ENCODE peak calls at places on chromosomes 13 and 19, in eight cellular contexts. One of them, this sample, is unnamed.

GRCh38 chr13:97720881-97721280 is 232.6 kb upstream of the IPO5 start:
- ATAC-seq in HepG2: no peak
- ATAC-seq in GM23338: no peak
- ATAC-seq in HCT116: no peak
- ATAC-seq in Panc1: no peak
- ATAC-seq in K562: no peak
- ATAC-seq in upper lobe of left lung: no peak
- ATAC-seq in GM12878: no peak
- ATAC-seq in this sample: no peak

GRCh38 chr13:39148513-39148961 is 110.3 kb downstream of the NHLRC3 start:
- ATAC-seq in GM12878: peak; percentile 83
- ATAC-seq in Panc1: no peak
- ATAC-seq in K562: no peak
- ATAC-seq in HCT116: no peak
- ATAC-seq in upper lobe of left lung: peak; percentile 82
- ATAC-seq in GM23338: no peak
- ATAC-seq in HepG2: no peak
- ATAC-seq in this sample: peak; percentile 80

GRCh38 chr19:12834976-12835757 is 788 bp upstream of the RTBDN start:
- ATAC-seq in upper lobe of left lung: peak; percentile 23
- ATAC-seq in GM12878: peak; percentile 26
- ATAC-seq in HCT116: peak; percentile 37
- ATAC-seq in GM23338: peak; percentile 17
- ATAC-seq in HepG2: peak; percentile 24
- ATAC-seq in Panc1: peak; percentile 36
- ATAC-seq in K562: peak; percentile 57
- ATAC-seq in this sample: no peak

GRCh38 chr19:11268783-11269267 is 6.5 kb upstream of the DOCK6 start:
- ATAC-seq in Panc1: peak; percentile 32
- ATAC-seq in GM23338: no peak
- ATAC-seq in GM12878: no peak
- ATAC-seq in HepG2: no peak
- ATAC-seq in upper lobe of left lung: peak; percentile 53
- ATAC-seq in HCT116: no peak
- ATAC-seq in K562: peak; percentile 77
- ATAC-seq in this sample: peak; percentile 88

GRCh38 chr19:51461723-51462161 is 3.5 kb upstream of the SIGLEC8 start:
- ATAC-seq in GM12878: peak; percentile 29
- ATAC-seq in HCT116: no peak
- ATAC-seq in Panc1: no peak
- ATAC-seq in HepG2: peak; percentile 34
- ATAC-seq in GM23338: no peak
- ATAC-seq in upper lobe of left lung: peak; percentile 57
- ATAC-seq in K562: no peak
- ATAC-seq in this sample: peak; percentile 39

GRCh38 chr19:5948697-5949564 is 29.0 kb downstream of the RANBP3 start:
- ATAC-seq in Panc1: no peak
- ATAC-seq in GM23338: no peak
- ATAC-seq in upper lobe of left lung: no peak
- ATAC-seq in HepG2: no peak
- ATAC-seq in HCT116: no peak
- ATAC-seq in GM12878: no peak
- ATAC-seq in K562: no peak
- ATAC-seq in this sample: no peak

GRCh38 chr13:80924596-80924995 is 583.7 kb upstream of the SPRY2 start:
- ATAC-seq in GM23338: no peak
- ATAC-seq in HCT116: no peak
- ATAC-seq in HepG2: no peak
- ATAC-seq in Panc1: no peak
- ATAC-seq in upper lobe of left lung: peak; percentile 81
- ATAC-seq in K562: no peak
- ATAC-seq in GM12878: peak; percentile 16
- ATAC-seq in this sample: peak; percentile 73

GRCh38 chr13:97348569-97349100 is 85.3 kb upstream of the RAP2A start:
- ATAC-seq in GM12878: no peak
- ATAC-seq in GM23338: no peak
- ATAC-seq in upper lobe of left lung: no peak
- ATAC-seq in HepG2: no peak
- ATAC-seq in HCT116: no peak
- ATAC-seq in Panc1: peak; percentile 22
- ATAC-seq in K562: no peak
- ATAC-seq in this sample: no peak

GRCh38 chr13:62158520-62158919 is 742.9 kb upstream of the PCDH20 start:
- ATAC-seq in HCT116: no peak
- ATAC-seq in GM23338: no peak
- ATAC-seq in GM12878: no peak
- ATAC-seq in Panc1: no peak
- ATAC-seq in K562: no peak
- ATAC-seq in upper lobe of left lung: no peak
- ATAC-seq in HepG2: no peak
- ATAC-seq in this sample: no peak

GRCh38 chr19:16594681-16595091 is 22.5 kb upstream of the SLC35E1 start:
- ATAC-seq in GM23338: no peak
- ATAC-seq in HCT116: no peak
- ATAC-seq in Panc1: no peak
- ATAC-seq in GM12878: peak; percentile 67
- ATAC-seq in HepG2: no peak
- ATAC-seq in upper lobe of left lung: peak; percentile 15
- ATAC-seq in K562: no peak
- ATAC-seq in this sample: no peak

GRCh38 chr13:49584771-49585182 is 581 bp downstream of the RCBTB1 start:
- ATAC-seq in K562: peak; percentile 13
- ATAC-seq in GM12878: peak; percentile 17
- ATAC-seq in HepG2: peak; percentile 5
- ATAC-seq in GM23338: peak; percentile 2
- ATAC-seq in Panc1: peak; percentile 2
- ATAC-seq in HCT116: no peak
- ATAC-seq in upper lobe of left lung: no peak
- ATAC-seq in this sample: peak; percentile 1

GRCh38 chr19:30666301-30666803 is 294.2 kb downstream of the ZNF536 start:
- ATAC-seq in GM12878: peak; percentile 70
- ATAC-seq in upper lobe of left lung: peak; percentile 44
- ATAC-seq in Panc1: peak; percentile 57
- ATAC-seq in HepG2: peak; percentile 25
- ATAC-seq in HCT116: peak; percentile 65
- ATAC-seq in K562: peak; percentile 84
- ATAC-seq in GM23338: peak; percentile 32
- ATAC-seq in this sample: no peak

GRCh38 chr13:31208554-31209122 is 8.9 kb downstream of the B3GLCT start:
- ATAC-seq in upper lobe of left lung: no peak
- ATAC-seq in K562: no peak
- ATAC-seq in Panc1: no peak
- ATAC-seq in HepG2: no peak
- ATAC-seq in GM12878: no peak
- ATAC-seq in GM23338: peak; percentile 11
- ATAC-seq in HCT116: no peak
- ATAC-seq in this sample: no peak

GRCh38 chr13:108734676-108735075 is 105.3 kb downstream of the MYO16 start:
- ATAC-seq in GM12878: no peak
- ATAC-seq in HCT116: peak; percentile 98
- ATAC-seq in Panc1: no peak
- ATAC-seq in GM23338: peak; percentile 88
- ATAC-seq in HepG2: no peak
- ATAC-seq in upper lobe of left lung: no peak
- ATAC-seq in K562: peak; percentile 96
- ATAC-seq in this sample: no peak

GRCh38 chr19:10662384-10663251 is 8.5 kb downstream of the ILF3 start:
- ATAC-seq in K562: no peak
- ATAC-seq in GM23338: no peak
- ATAC-seq in HCT116: no peak
- ATAC-seq in upper lobe of left lung: no peak
- ATAC-seq in GM12878: peak; percentile 58
- ATAC-seq in Panc1: no peak
- ATAC-seq in HepG2: no peak
- ATAC-seq in this sample: no peak

GRCh38 chr19:34226036-34226435 is 28.3 kb upstream of the GARRE1 start:
- ATAC-seq in K562: no peak
- ATAC-seq in Panc1: no peak
- ATAC-seq in GM23338: no peak
- ATAC-seq in upper lobe of left lung: no peak
- ATAC-seq in HepG2: no peak
- ATAC-seq in HCT116: no peak
- ATAC-seq in GM12878: peak; percentile 65
- ATAC-seq in this sample: no peak

GRCh38 chr13:21871302-21871862 is 200.5 kb downstream of the FGF9 start:
- ATAC-seq in GM12878: no peak
- ATAC-seq in K562: no peak
- ATAC-seq in upper lobe of left lung: peak; percentile 50
- ATAC-seq in GM23338: no peak
- ATAC-seq in HCT116: no peak
- ATAC-seq in Panc1: no peak
- ATAC-seq in HepG2: peak; percentile 87
- ATAC-seq in this sample: no peak

GRCh38 chr13:98523455-98524102 is 53.3 kb downstream of the STK24 start:
- ATAC-seq in K562: no peak
- ATAC-seq in GM12878: peak; percentile 67
- ATAC-seq in upper lobe of left lung: no peak
- ATAC-seq in HCT116: no peak
- ATAC-seq in Panc1: no peak
- ATAC-seq in GM23338: no peak
- ATAC-seq in HepG2: no peak
- ATAC-seq in this sample: no peak

GRCh38 chr13:59951011-59951410 is 212.7 kb downstream of the DIAPH3 start:
- ATAC-seq in Panc1: no peak
- ATAC-seq in HCT116: no peak
- ATAC-seq in GM23338: no peak
- ATAC-seq in GM12878: no peak
- ATAC-seq in K562: no peak
- ATAC-seq in HepG2: no peak
- ATAC-seq in upper lobe of left lung: no peak
- ATAC-seq in this sample: no peak

GRCh38 chr19:36573020-36573947 is at the start of gene ZNF529:
- ATAC-seq in GM12878: peak; percentile 97
- ATAC-seq in K562: peak; percentile 97
- ATAC-seq in HCT116: no peak
- ATAC-seq in GM23338: peak; percentile 98
- ATAC-seq in Panc1: peak; percentile 98
- ATAC-seq in upper lobe of left lung: peak; percentile 99
- ATAC-seq in HepG2: peak; percentile 96
- ATAC-seq in this sample: peak; percentile 97
- H3K36me3 ChIP-seq in GM12878: no peaks in the 10 kb centered on the region
- H3K36me3 ChIP-seq in K562: peaks cover 47% of the 10 kb centered on the region
- H3K36me3 ChIP-seq in HCT116: no peaks in the 10 kb centered on the region
- H3K36me3 ChIP-seq in GM23338: peaks cover 19% of the 10 kb centered on the region
- H3K36me3 ChIP-seq in Panc1: peaks cover 4% of the 10 kb centered on the region
- H3K36me3 ChIP-seq in upper lobe of left lung: peaks cover 25% of the 10 kb centered on the region
- H3K36me3 ChIP-seq in HepG2: peaks cover 14% of the 10 kb centered on the region
- H3K36me3 ChIP-seq in this sample: peaks cover 62% of the 10 kb centered on the region

GRCh38 chr19:39824143-39825092 is 9.5 kb downstream of the DYRK1B start:
- ATAC-seq in GM12878: peak; percentile 99
- ATAC-seq in HCT116: peak; percentile 45
- ATAC-seq in K562: peak; percentile 75
- ATAC-seq in HepG2: peak; percentile 95
- ATAC-seq in upper lobe of left lung: peak; percentile 97
- ATAC-seq in GM23338: peak; percentile 98
- ATAC-seq in Panc1: peak; percentile 97
- ATAC-seq in this sample: peak; percentile 97
- TF ChIP-seq POLR2AphosphoS5 in GM12878: peak; percentile 41
- TF ChIP-seq POLR2AphosphoS5 in HCT116: no peak
- TF ChIP-seq POLR2AphosphoS5 in K562: no peak
- TF ChIP-seq POLR2AphosphoS5 in HepG2: peak; percentile 40
- TF ChIP-seq POLR2AphosphoS5 in upper lobe of left lung: peak; percentile 50
- TF ChIP-seq POLR2AphosphoS5 in GM23338: peak; percentile 79
- TF ChIP-seq POLR2AphosphoS5 in Panc1: no peak
- TF ChIP-seq POLR2AphosphoS5 in this sample: peak; percentile 75

GRCh38 chr13:111875922-111876321 is 191.0 kb upstream of the SOX1 start:
- ATAC-seq in Panc1: no peak
- ATAC-seq in HCT116: no peak
- ATAC-seq in upper lobe of left lung: no peak
- ATAC-seq in GM23338: no peak
- ATAC-seq in HepG2: no peak
- ATAC-seq in K562: no peak
- ATAC-seq in GM12878: no peak
- ATAC-seq in this sample: no peak
- H3K36me3 ChIP-seq in Panc1: no peaks in the 10 kb centered on the region
- H3K36me3 ChIP-seq in HCT116: no peaks in the 10 kb centered on the region
- H3K36me3 ChIP-seq in upper lobe of left lung: no peaks in the 10 kb centered on the region
- H3K36me3 ChIP-seq in GM23338: no peaks in the 10 kb centered on the region
- H3K36me3 ChIP-seq in HepG2: no peaks in the 10 kb centered on the region
- H3K36me3 ChIP-seq in K562: no peaks in the 10 kb centered on the region
- H3K36me3 ChIP-seq in GM12878: no peaks in the 10 kb centered on the region
- H3K36me3 ChIP-seq in this sample: no peaks in the 10 kb centered on the region

GRCh38 chr19:54433697-54434096 is 15.3 kb upstream of the LENG8 start:
- ATAC-seq in upper lobe of left lung: no peak
- ATAC-seq in Panc1: no peak
- ATAC-seq in HepG2: no peak
- ATAC-seq in HCT116: no peak
- ATAC-seq in GM12878: no peak
- ATAC-seq in GM23338: no peak
- ATAC-seq in K562: no peak
- ATAC-seq in this sample: no peak

GRCh38 chr19:54436031-54436523 is 12.9 kb upstream of the LENG8 start:
- ATAC-seq in HepG2: no peak
- ATAC-seq in HCT116: no peak
- ATAC-seq in Panc1: no peak
- ATAC-seq in upper lobe of left lung: no peak
- ATAC-seq in K562: no peak
- ATAC-seq in GM12878: no peak
- ATAC-seq in GM23338: peak; percentile 47
- ATAC-seq in this sample: no peak

GRCh38 chr19:54434862-54435174 is 14.2 kb upstream of the LENG8 start:
- ATAC-seq in HCT116: no peak
- ATAC-seq in upper lobe of left lung: no peak
- ATAC-seq in K562: no peak
- ATAC-seq in HepG2: no peak
- ATAC-seq in Panc1: no peak
- ATAC-seq in GM12878: no peak
- ATAC-seq in GM23338: peak; percentile 1
- ATAC-seq in this sample: no peak

GRCh38 chr19:54435551-54436016 is 13.4 kb upstream of the LENG8 start:
- ATAC-seq in HepG2: no peak
- ATAC-seq in GM12878: no peak
- ATAC-seq in Panc1: no peak
- ATAC-seq in HCT116: no peak
- ATAC-seq in K562: no peak
- ATAC-seq in upper lobe of left lung: no peak
- ATAC-seq in GM23338: peak; percentile 24
- ATAC-seq in this sample: no peak

DNA sequence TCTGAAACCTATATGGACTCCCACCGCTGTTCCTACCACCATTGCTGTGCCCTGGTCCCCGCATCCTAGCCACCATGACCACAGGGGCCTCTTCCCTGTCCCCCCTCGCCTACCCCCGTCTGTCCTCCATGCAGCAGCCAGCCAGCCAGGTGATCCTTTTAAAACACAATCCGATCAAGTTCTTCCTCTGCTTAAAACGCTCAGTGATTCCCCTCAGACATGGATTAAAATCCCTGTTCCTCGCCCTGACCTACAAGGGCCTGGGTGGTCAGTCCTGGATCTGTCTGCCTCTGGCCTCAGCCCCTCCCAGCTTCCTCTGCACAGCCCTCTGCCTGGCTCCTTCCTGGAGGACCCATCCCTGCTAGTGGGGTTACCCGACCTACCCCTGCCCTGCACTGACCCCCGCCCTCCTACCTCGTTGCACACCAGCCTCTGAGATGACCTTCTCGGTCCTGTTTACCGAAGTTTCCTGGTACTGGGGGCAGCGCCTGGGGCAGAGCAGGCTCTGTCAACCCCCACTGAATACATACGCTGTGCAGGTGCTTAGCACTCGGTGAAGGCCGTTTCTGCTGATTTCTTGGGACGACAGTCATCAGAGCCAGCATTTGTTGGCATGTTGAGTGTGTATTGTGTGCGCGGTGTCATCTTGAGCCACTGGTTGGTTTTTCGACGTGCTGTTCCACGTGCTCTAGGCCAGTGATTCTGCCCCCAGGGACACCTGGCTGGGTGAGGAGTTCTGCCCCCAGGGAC is 14.7 kb upstream of the LENG8 start:
- ATAC-seq in Panc1: no peak
- ATAC-seq in upper lobe of left lung: no peak
- ATAC-seq in GM23338: no peak
- ATAC-seq in HepG2: no peak
- ATAC-seq in HCT116: no peak
- ATAC-seq in K562: no peak
- ATAC-seq in GM12878: no peak
- ATAC-seq in this sample: no peak
- TF ChIP-seq POLR2AphosphoS5 in Panc1: no peak
- TF ChIP-seq POLR2AphosphoS5 in upper lobe of left lung: no peak
- TF ChIP-seq POLR2AphosphoS5 in GM23338: no peak
- TF ChIP-seq POLR2AphosphoS5 in HepG2: peak; percentile 39
- TF ChIP-seq POLR2AphosphoS5 in HCT116: peak; percentile 15
- TF ChIP-seq POLR2AphosphoS5 in K562: no peak
- TF ChIP-seq POLR2AphosphoS5 in GM12878: no peak
- TF ChIP-seq POLR2AphosphoS5 in this sample: no peak